ENCODE peak calls at places on chromosomes 1 and 21, in seven cellular contexts. F is Peyer's patch, O is GM12865, X is heart left ventricle, E is adrenal gland, Q is tibial artery, G is D721Med. B is an unnamed sample.

GRCh38 chr1:202016022-202016624 is 5.7 kb downstream of the ELF3 start:
- DNase-seq in G (no peak), O (no peak), X (no peak), F (peak), Q (no peak), E (no peak), B (no peak)

GRCh38 chr1:28279721-28280120 is 20.4 kb downstream of the SESN2 start:
- DNase-seq in G (no peak), X (no peak), O (no peak), Q (no peak), E (no peak), F (no peak), B (no peak)

GRCh38 chr1:100321098-100321493 is 31.2 kb upstream of the CDC14A start:
- DNase-seq in F (no peak), Q (no peak), E (no peak), O (no peak), G (no peak), X (no peak), B (no peak)

GRCh38 chr1:70475023-70475422 is 64.0 kb downstream of the CTH start:
- DNase-seq in O (no peak), Q (no peak), E (no peak), G (no peak), X (no peak), F (no peak), B (no peak)

GRCh38 chr1:143736562-143736961 is 235.2 kb downstream of the FAM72C start:
- DNase-seq in E (no peak), G (no peak), O (no peak), F (no peak), X (no peak), Q (no peak), B (no peak)

GRCh38 chr1:41749992-41750745 is 168.6 kb downstream of the HIVEP3 start:
- DNase-seq in F (no peak), G (no peak), E (no peak), X (no peak), Q (no peak), O (no peak), B (no peak)

GRCh38 chr1:85553936-85554335 is 26.6 kb upstream of the CCN1 start:
- DNase-seq in Q (no peak), G (no peak), X (no peak), E (no peak), F (no peak), O (no peak), B (no peak)

GRCh38 chr1:40399984-40400704 is 26.6 kb downstream of the SMAP2 start:
- DNase-seq in O (peak), E (no peak), Q (no peak), X (no peak), F (no peak), G (no peak), B (peak)

GRCh38 chr1:231421616-231421970 is 494 bp downstream of the EGLN1 start:
- DNase-seq in E (peak), X (peak), O (no peak), G (no peak), F (no peak), Q (peak), B (peak)

GRCh38 chr1:204357551-204357950 is 2.2 kb downstream of the PLEKHA6 start:
- DNase-seq in E (no peak), X (peak), O (no peak), F (peak), G (no peak), Q (no peak), B (no peak)

GRCh38 chr1:67532452-67533216 is 102.4 kb upstream of the SERBP1 start:
- DNase-seq in E (peak), O (peak), X (no peak), G (peak), Q (peak), F (no peak), B (peak)

GRCh38 chr1:83053446-83053845 is 945.5 kb downstream of the TTLL7 start:
- DNase-seq in G (no peak), X (no peak), F (no peak), Q (no peak), O (no peak), E (no peak), B (no peak)

GRCh38 chr1:965526-966134 is 652 bp upstream of the PLEKHN1 start:
- DNase-seq in O (no peak), E (no peak), X (peak), Q (no peak), G (no peak), F (no peak), B (no peak)

GRCh38 chr1:964691-965525 is 1.4 kb upstream of the PLEKHN1 start:
- DNase-seq in X (peak), G (no peak), E (no peak), F (no peak), Q (no peak), O (no peak), B (no peak)

GRCh38 chr1:966135-966602 is at the start of gene PLEKHN1:
- DNase-seq in Q (no peak), G (no peak), X (peak), O (no peak), F (peak), E (peak), B (peak)

GRCh38 chr1:967466-968343 is 1.4 kb downstream of the PLEKHN1 start:
- DNase-seq in E (no peak), G (no peak), O (no peak), Q (no peak), F (no peak), X (peak), B (no peak)

DNA sequence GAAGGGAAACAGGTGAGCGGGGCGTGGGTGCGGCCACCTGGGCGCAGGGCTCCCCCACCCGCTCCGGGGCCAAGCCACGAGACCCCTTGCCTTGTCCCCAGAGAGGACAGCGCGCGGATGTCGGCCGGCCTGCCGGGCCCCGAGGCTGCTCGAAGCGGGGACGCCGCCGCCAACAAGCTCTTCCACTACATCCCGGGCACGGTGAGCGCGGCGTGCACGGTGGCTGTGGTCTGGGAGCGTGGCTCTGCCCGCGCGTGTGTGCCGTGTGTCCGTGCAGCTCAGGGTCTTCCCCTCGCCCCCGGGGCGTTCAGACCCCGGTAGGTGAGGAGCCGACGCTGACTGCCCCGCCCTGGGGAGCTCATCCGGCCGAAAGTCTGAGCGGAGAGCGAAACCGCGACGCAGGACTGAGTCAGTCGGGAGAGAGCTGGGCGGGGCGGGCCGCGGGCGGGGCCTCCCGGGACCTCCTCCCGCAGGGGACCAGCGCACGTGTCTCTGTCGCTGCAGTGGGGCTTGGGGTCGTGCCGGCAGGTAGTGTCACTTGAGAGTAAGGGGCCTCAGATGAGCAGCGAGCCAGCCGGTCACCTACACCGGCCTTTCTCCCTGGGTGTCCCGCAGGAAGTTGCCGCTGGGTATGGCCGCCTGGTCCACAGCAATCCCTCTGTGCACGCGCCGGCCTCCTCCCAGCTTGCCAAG is 467 bp downstream of the PLEKHN1 start:
- DNase-seq in X (peak), G (no peak), O (peak), E (peak), F (peak), Q (peak), B (peak)
- TF ChIP-seq CTCF in X (no peak), G (no peak), O (no peak), E (no peak), F (no peak), Q (no peak), B (no peak)

GRCh38 chr1:47786301-47786700 is 210.9 kb downstream of the TRABD2B start:
- DNase-seq in F (no peak), O (no peak), E (no peak), X (no peak), Q (no peak), G (no peak), B (no peak)

GRCh38 chr1:47785118-47785517 is 212.1 kb downstream of the TRABD2B start:
- DNase-seq in E (no peak), F (no peak), O (no peak), X (no peak), G (no peak), Q (no peak), B (no peak)

GRCh38 chr1:47784294-47784650 is 212.9 kb downstream of the TRABD2B start:
- DNase-seq in F (no peak), X (no peak), O (no peak), E (no peak), G (no peak), Q (no peak), B (no peak)

GRCh38 chr1:47787560-47787959 is 209.6 kb downstream of the TRABD2B start:
- DNase-seq in X (no peak), G (no peak), E (no peak), F (no peak), O (no peak), Q (no peak), B (no peak)

DNA sequence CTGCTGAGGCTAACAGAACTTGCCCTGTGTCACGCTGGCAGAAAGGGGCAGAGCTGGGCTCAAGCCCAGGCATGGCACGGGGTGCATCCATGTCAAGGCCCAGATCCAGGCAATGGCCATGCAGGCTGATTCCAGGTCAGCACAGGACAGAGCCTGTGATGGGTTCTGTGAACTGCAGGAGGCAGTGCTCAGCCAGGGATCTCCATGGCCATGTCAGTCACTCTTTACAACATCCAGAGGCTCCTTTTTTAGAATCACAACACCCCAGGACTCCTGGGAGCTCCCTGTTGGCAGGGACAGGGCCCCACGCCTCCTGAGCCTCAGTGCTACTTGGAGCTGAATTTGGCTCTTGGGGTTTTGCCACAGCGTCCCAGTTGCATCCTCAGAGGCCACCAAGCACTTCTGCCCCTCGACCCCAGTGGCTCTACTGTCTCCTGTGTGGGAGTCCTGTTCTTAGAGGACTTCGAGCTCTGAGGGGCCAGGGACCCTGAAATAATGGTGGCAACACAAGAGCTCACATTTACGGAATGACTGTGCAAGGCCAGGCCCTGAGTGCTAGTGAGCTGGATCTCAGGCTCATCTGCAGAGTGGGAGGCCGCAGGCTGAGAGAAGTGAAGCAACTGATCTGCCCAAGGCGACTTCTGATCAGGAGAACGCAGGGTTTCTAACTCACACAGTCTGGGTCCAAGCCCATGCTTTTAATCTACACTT is 211.5 kb downstream of the TRABD2B start:
- DNase-seq in Q (peak), G (no peak), E (peak), X (no peak), F (no peak), O (no peak), B (no peak)
- TF ChIP-seq CTCF in Q (peak), G (peak), E (peak), X (peak), F (no peak), O (no peak), B (no peak)

GRCh38 chr21:17925000-17925610 is 105.9 kb upstream of the C21orf91 start:
- DNase-seq in O (peak), F (no peak), Q (peak), X (no peak), E (peak), G (no peak), B (peak)

GRCh38 chr21:17930102-17930501 is 110.9 kb upstream of the C21orf91 start:
- DNase-seq in X (no peak), E (no peak), O (no peak), Q (no peak), G (no peak), F (no peak), B (no peak)

GRCh38 chr21:17929514-17929913 is 110.4 kb upstream of the C21orf91 start:
- DNase-seq in E (no peak), G (no peak), O (no peak), F (no peak), X (no peak), Q (no peak), B (no peak)

GRCh38 chr21:17921579-17922530 is 102.7 kb upstream of the C21orf91 start:
- DNase-seq in Q (peak), E (no peak), F (no peak), O (no peak), X (no peak), G (no peak), B (no peak)

GRCh38 chr21:17925900-17926299 is 106.7 kb upstream of the C21orf91 start:
- DNase-seq in E (peak), O (peak), X (no peak), Q (no peak), G (no peak), F (no peak), B (no peak)
- TF ChIP-seq CTCF in E (peak), O (peak), X (peak), Q (peak), G (peak), F (no peak), B (peak)

DNA sequence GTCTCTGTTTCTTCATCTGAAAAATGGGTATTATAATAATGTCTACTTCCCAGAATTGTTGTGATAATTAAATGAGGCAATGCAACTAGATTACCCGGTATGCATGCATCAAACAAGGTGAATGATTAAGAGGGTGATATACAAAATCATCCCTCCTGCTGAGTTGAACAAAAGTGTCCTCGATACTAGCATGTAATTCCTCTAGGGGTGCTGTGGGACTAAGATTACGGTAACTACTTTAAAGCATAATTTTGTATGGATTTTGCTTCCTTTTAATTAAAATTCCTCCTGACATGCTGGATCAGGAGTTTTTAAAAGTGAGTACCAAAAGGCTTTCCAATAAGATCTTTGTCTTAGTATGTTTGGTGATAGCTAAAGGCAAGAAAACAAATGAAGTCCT is 98.7 kb upstream of the PRMT6 start:
- DNase-seq in G (no peak), Q (no peak), F (no peak), X (no peak), E (no peak), O (no peak), B (no peak)
- TF ChIP-seq CTCF in G (no peak), Q (no peak), F (no peak), X (no peak), E (no peak), O (peak), B (no peak)

DNA sequence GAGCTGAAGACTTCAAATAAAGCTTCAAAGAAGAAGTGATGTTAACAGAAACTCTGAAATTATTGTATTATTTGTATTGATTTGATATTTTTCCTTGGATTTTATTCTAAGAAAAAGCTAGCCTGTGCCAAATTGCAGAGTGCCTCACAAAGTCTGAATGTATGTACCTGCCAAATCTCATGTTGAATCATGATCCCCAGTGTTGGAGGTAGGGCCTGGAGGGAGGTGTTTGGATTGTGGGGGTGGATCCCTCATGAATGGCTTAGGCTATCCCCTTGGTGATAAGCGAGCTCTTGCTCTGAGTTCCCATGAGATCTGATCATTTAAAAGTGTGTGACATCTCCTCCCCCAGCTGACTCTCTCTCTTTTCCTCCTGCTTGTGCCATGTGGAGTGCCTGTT is 43.6 kb downstream of the ACKR1 start:
- DNase-seq in Q (no peak), E (no peak), G (no peak), F (no peak), O (no peak), X (no peak), B (no peak)
- TF ChIP-seq CTCF in Q (no peak), E (no peak), G (no peak), F (no peak), O (no peak), X (no peak), B (no peak)

DNA sequence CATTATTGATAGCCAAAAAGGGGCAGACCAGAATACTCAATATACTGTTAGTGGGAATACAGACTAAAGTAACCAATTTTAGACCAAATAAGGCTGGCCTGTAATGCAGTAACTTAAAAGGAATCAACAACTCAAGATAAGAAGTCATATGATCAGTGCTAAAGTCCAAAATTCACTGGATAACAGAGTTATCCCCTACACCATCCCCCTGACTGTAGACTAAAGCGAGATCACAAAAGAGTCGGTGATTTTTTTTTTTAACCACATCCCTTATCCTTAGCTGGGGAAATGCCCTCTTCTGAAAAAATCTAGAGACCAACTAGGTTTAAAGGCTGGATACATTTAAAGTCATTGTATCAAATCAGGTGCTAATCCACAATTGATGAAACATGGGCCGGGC is 7.7 kb downstream of the UBR4 start:
- DNase-seq in F (no peak), X (no peak), Q (no peak), E (no peak), O (no peak), G (no peak), B (no peak)
- TF ChIP-seq CTCF in F (no peak), X (no peak), Q (no peak), E (no peak), O (no peak), G (no peak), B (no peak)

GRCh38 chr1:157095091-157095490 is 4.5 kb downstream of the ETV3L start:
- DNase-seq in O (no peak), Q (no peak), G (no peak), F (no peak), E (no peak), X (no peak), B (no peak)
- TF ChIP-seq CTCF in O (no peak), Q (no peak), G (no peak), F (no peak), E (no peak), X (no peak), B (no peak)

GRCh38 chr1:198637157-198637556 is 1.7 kb upstream of the PTPRC start:
- DNase-seq in X (no peak), O (no peak), Q (no peak), G (no peak), F (no peak), E (no peak), B (no peak)
- TF ChIP-seq CTCF in X (no peak), O (no peak), Q (no peak), G (no peak), F (no peak), E (no peak), B (no peak)

B was measured in GM13976.